ENCODE peak calls at places on chromosomes 11 and 22, in seven cellular contexts. P is mesothelial cell of epicardium, O is lung microvascular endothelial cell, F is amygdala, W is substantia nigra, H is NCI-H524, L is Peyer's patch. J is an unnamed sample.
A peak's percentile ranks its signal among the peaks of the same experiment; 100 is the strongest.

GRCh38 chr22:20551805-20552449 is 44.5 kb downstream of the MED15 start:
- DNase-seq in P (no peak), O (peak; percentile 71), F (no peak), W (no peak), H (no peak), L (no peak), J (peak; percentile 8)

GRCh38 chr11:96863520-96863919 is 473.7 kb downstream of the JRKL start:
- DNase-seq in P (no peak), O (no peak), F (no peak), W (no peak), H (no peak), L (no peak), J (no peak)

GRCh38 chr11:47443028-47443700 is 5.8 kb downstream of the RAPSN start:
- DNase-seq in P (no peak), O (no peak), F (no peak), W (no peak), H (peak; percentile 34), L (no peak), J (peak; percentile 70)

GRCh38 chr11:76247091-76247490 is 40.8 kb upstream of the WNT11 start:
- DNase-seq in P (no peak), O (no peak), F (no peak), W (no peak), H (no peak), L (no peak), J (no peak)

GRCh38 chr11:34787348-34787747 is 128.8 kb downstream of the APIP start:
- DNase-seq in P (no peak), O (no peak), F (no peak), W (no peak), H (no peak), L (no peak), J (no peak)

GRCh38 chr11:59582006-59582405 is 33.6 kb downstream of the OSBP start:
- DNase-seq in P (no peak), O (no peak), F (no peak), W (no peak), H (no peak), L (no peak), J (no peak)

GRCh38 chr22:35482974-35483373 is 57.7 kb upstream of the RASD2 start:
- DNase-seq in P (no peak), O (no peak), F (no peak), W (no peak), H (no peak), L (no peak), J (no peak)

GRCh38 chr11:114346709-114347141 is 50.5 kb downstream of the NNMT start:
- DNase-seq in P (no peak), O (peak; percentile 27), F (no peak), W (no peak), H (no peak), L (no peak), J (no peak)

GRCh38 chr11:123183391-123184099 is 11.5 kb downstream of the CLMP start:
- DNase-seq in P (no peak), O (no peak), F (no peak), W (no peak), H (no peak), L (no peak), J (no peak)

GRCh38 chr22:26321469-26321913 is 107.6 kb upstream of the ASPHD2 start:
- DNase-seq in P (no peak), O (no peak), F (no peak), W (no peak), H (peak; percentile 79), L (no peak), J (no peak)

J was measured in NCI-H1694 treated with DMSO at 0.1 percent for 48 hours.